ENCODE peak calls at places on chromosomes 13 and 19, in nine cellular contexts. D is stimulated activated naive CD8-positive, alpha-beta T cell treated with anti-CD3 and anti-CD28 coated beads, Interleukin-15, Interleukin-2, amounts not matched to agents 100 U/mL and 50 U/mL, for 24 hours; J is HuH-7; B is neuronal stem cell; T is nucleus accumbens; P is activated naive CD8-positive, alpha-beta T cell treated with anti-CD3 and anti-CD28 coated beads for 36 hours; F is NCI-H2029 treated with DMSO at 0.1 percent for 48 hours; W is stimulated activated CD8-positive, alpha-beta memory T cell treated with anti-CD3 and anti-CD28 coated beads, Interleukin-4, amount 100 ng/mL, for 4 hours; N is uterus. Q is an unnamed sample.

GRCh38 chr19:41892173-41892902 is 9.4 kb downstream of the ARHGEF1 start:
- DNase-seq in P (no peak), J (no peak), T (no peak), N (no peak), F (no peak), W (no peak), D (no peak), B (no peak), Q (no peak)

GRCh38 chr13:20125129-20125782 is 35.6 kb downstream of the GJA3 start:
- DNase-seq in F (no peak), T (no peak), N (no peak), D (no peak), B (no peak), J (no peak), W (no peak), P (no peak), Q (peak)

GRCh38 chr13:94312511-94313191 is 166.8 kb downstream of the DCT start:
- DNase-seq in P (no peak), D (no peak), T (no peak), B (peak), W (no peak), N (no peak), F (no peak), J (no peak), Q (peak)

GRCh38 chr13:102487330-102487729 is 85.5 kb upstream of the FGF14 start:
- DNase-seq in P (no peak), D (no peak), T (no peak), B (no peak), N (no peak), W (no peak), J (no peak), F (no peak), Q (no peak)

GRCh38 chr19:30864460-30865215 is 484.6 kb downstream of the TSHZ3 start:
- DNase-seq in F (no peak), D (no peak), J (no peak), T (peak), B (no peak), N (no peak), W (no peak), P (no peak), Q (no peak)

GRCh38 chr19:33090179-33090578 is 9.2 kb downstream of the GPATCH1 start:
- DNase-seq in D (no peak), P (no peak), W (no peak), B (no peak), T (no peak), J (no peak), F (no peak), N (no peak), Q (no peak)

GRCh38 chr13:59607780-59608233 is 555.9 kb downstream of the DIAPH3 start:
- DNase-seq in T (no peak), F (no peak), N (no peak), P (no peak), W (no peak), D (no peak), J (no peak), B (no peak), Q (no peak)

GRCh38 chr19:57708641-57709354 is at the start of gene ZNF154:
- DNase-seq in T (peak), F (no peak), D (peak), J (no peak), N (no peak), W (no peak), P (peak), B (peak), Q (peak)

GRCh38 chr13:113766035-113766800 is 7.2 kb downstream of the TMEM255B start:
- DNase-seq in N (no peak), D (no peak), F (no peak), T (no peak), W (no peak), J (no peak), P (no peak), B (no peak), Q (no peak)

GRCh38 chr13:45184693-45185092 is 16.2 kb downstream of the KCTD4 start:
- DNase-seq in J (no peak), N (no peak), P (no peak), B (no peak), F (no peak), T (no peak), D (no peak), W (no peak), Q (no peak)

GRCh38 chr19:27972291-27973040 is 1240.5 kb downstream of the UQCRFS1 start:
- DNase-seq in D (no peak), N (no peak), J (no peak), B (no peak), F (peak), P (no peak), T (no peak), W (no peak), Q (peak)

GRCh38 chr13:37348916-37349653 is 243.6 kb upstream of the CSNK1A1L start:
- DNase-seq in B (no peak), N (no peak), W (no peak), P (no peak), T (no peak), J (no peak), D (no peak), F (peak), Q (no peak)

GRCh38 chr13:76822691-76823267 is 63.4 kb downstream of the KCTD12 start:
- DNase-seq in T (no peak), J (no peak), W (no peak), D (no peak), P (no peak), F (no peak), B (no peak), N (no peak), Q (peak)

GRCh38 chr19:16516923-16517610 is 20.9 kb downstream of the C19orf44 start:
- DNase-seq in J (no peak), T (no peak), W (no peak), N (no peak), P (no peak), F (no peak), B (no peak), D (no peak), Q (no peak)

GRCh38 chr13:24194447-24194846 is 33.9 kb downstream of the SPATA13 start:
- DNase-seq in N (no peak), T (no peak), F (no peak), B (no peak), P (no peak), J (no peak), D (no peak), W (no peak), Q (no peak)

GRCh38 chr13:30572859-30573275 is 44.9 kb upstream of the USPL1 start:
- DNase-seq in D (no peak), W (no peak), N (no peak), J (no peak), F (no peak), P (no peak), B (no peak), T (peak), Q (peak)

GRCh38 chr13:105783261-105783660 is 752.2 kb downstream of the EFNB2 start:
- DNase-seq in D (no peak), B (no peak), P (no peak), F (no peak), W (no peak), N (no peak), J (no peak), T (no peak), Q (no peak)

GRCh38 chr19:49224856-49225255 is 67.3 kb downstream of the TRPM4 start:
- DNase-seq in B (peak), N (no peak), D (peak), P (peak), F (peak), J (peak), W (no peak), T (peak), Q (peak)

GRCh38 chr13:112722433-112723250 is 32.8 kb downstream of the ATP11A start:
- DNase-seq in T (no peak), F (no peak), B (no peak), J (peak), N (peak), P (no peak), D (no peak), W (no peak), Q (peak)

GRCh38 chr13:98800078-98800477 is 47.6 kb upstream of the SLC15A1 start:
- DNase-seq in D (no peak), J (no peak), W (no peak), T (no peak), N (no peak), F (no peak), B (no peak), P (no peak), Q (no peak)

GRCh38 chr13:83881917-83882625 is at the start of gene SLITRK1:
- DNase-seq in P (peak), D (peak), J (peak), T (peak), W (no peak), F (no peak), N (no peak), B (peak), Q (peak)

GRCh38 chr19:13053761-13054604 is 48.7 kb downstream of the LYL1 start:
- DNase-seq in J (peak), W (no peak), T (peak), F (no peak), N (peak), P (no peak), B (peak), D (no peak), Q (peak)

GRCh38 chr19:14061081-14061749 is 661 bp downstream of the PALM3 start:
- DNase-seq in P (no peak), B (no peak), W (no peak), T (no peak), D (no peak), N (no peak), F (no peak), J (no peak), Q (no peak)

GRCh38 chr19:38267780-38268430 is 3.5 kb downstream of the SPINT2 start:
- DNase-seq in P (no peak), J (no peak), W (no peak), N (no peak), F (no peak), T (no peak), D (no peak), B (no peak), Q (peak)

GRCh38 chr13:29494520-29494919 is 101.0 kb downstream of the SLC7A1 start:
- DNase-seq in N (no peak), D (no peak), B (no peak), J (no peak), P (no peak), W (no peak), T (no peak), F (no peak), Q (no peak)

GRCh38 chr19:6263306-6264076 is 16.3 kb downstream of the MLLT1 start:
- DNase-seq in N (no peak), D (no peak), T (no peak), F (no peak), W (no peak), B (no peak), P (no peak), J (no peak), Q (no peak)

GRCh38 chr19:53982611-53983010 is 8.8 kb upstream of the CACNG6 start:
- DNase-seq in W (no peak), T (peak), J (no peak), B (no peak), P (peak), D (no peak), F (no peak), N (peak), Q (no peak)

Q was measured in epithelial cell of esophagus.